ENCODE peak calls at places on chromosome 1, in four cellular contexts. One of them, this sample, is unnamed.

GRCh38 chr1:221697924-221698425 is 43.9 kb downstream of the DUSP10 start:
- DNase-seq in GM12878: no peak
- DNase-seq in HepG2: no peak
- DNase-seq in K562: no peak
- DNase-seq in this sample: no peak

GRCh38 chr1:154775559-154776338 is 94.3 kb downstream of the KCNN3 start:
- DNase-seq in K562: no peak
- DNase-seq in GM12878: no peak
- DNase-seq in HepG2: no peak
- DNase-seq in this sample: no peak

GRCh38 chr1:20357796-20358195 is 67.1 kb downstream of the VWA5B1 start:
- DNase-seq in GM12878: no peak
- DNase-seq in HepG2: no peak
- DNase-seq in K562: no peak
- DNase-seq in this sample: no peak

GRCh38 chr1:50123071-50123470 is 14.4 kb downstream of the ELAVL4 start:
- DNase-seq in K562: no peak
- DNase-seq in GM12878: no peak
- DNase-seq in HepG2: peak
- DNase-seq in this sample: no peak

GRCh38 chr1:162253790-162254189 is 122.9 kb downstream of the SPATA46 start:
- DNase-seq in GM12878: no peak
- DNase-seq in HepG2: no peak
- DNase-seq in K562: no peak
- DNase-seq in this sample: no peak

GRCh38 chr1:115929846-115930245 is 46.5 kb upstream of the SLC22A15 start:
- DNase-seq in HepG2: no peak
- DNase-seq in K562: no peak
- DNase-seq in GM12878: no peak
- DNase-seq in this sample: no peak

GRCh38 chr1:79899914-79900313 is 893.4 kb upstream of the ADGRL4 start:
- DNase-seq in HepG2: no peak
- DNase-seq in K562: no peak
- DNase-seq in GM12878: no peak
- DNase-seq in this sample: no peak

GRCh38 chr1:230744382-230744781 is 2.8 kb upstream of the CAPN9 start:
- DNase-seq in GM12878: no peak
- DNase-seq in HepG2: no peak
- DNase-seq in K562: no peak
- DNase-seq in this sample: no peak

GRCh38 chr1:217734973-217735372 is 103.8 kb downstream of the SPATA17 start:
- DNase-seq in K562: no peak
- DNase-seq in HepG2: no peak
- DNase-seq in GM12878: no peak
- DNase-seq in this sample: no peak

GRCh38 chr1:193104496-193104905 is 713 bp downstream of the GLRX2 start:
- DNase-seq in GM12878: no peak
- DNase-seq in K562: peak
- DNase-seq in HepG2: peak
- DNase-seq in this sample: peak

GRCh38 chr1:198657550-198658064 is 18.8 kb downstream of the PTPRC start:
- DNase-seq in HepG2: no peak
- DNase-seq in K562: no peak
- DNase-seq in GM12878: no peak
- DNase-seq in this sample: no peak

GRCh38 chr1:2989976-2990375 is 31.3 kb upstream of the ACTRT2 start:
- DNase-seq in HepG2: no peak
- DNase-seq in K562: no peak
- DNase-seq in GM12878: no peak
- DNase-seq in this sample: no peak

GRCh38 chr1:91631718-91632330 is 131.2 kb downstream of the CDC7 start:
- DNase-seq in GM12878: no peak
- DNase-seq in K562: no peak
- DNase-seq in HepG2: no peak
- DNase-seq in this sample: no peak

GRCh38 chr1:184771190-184771691 is 16.6 kb upstream of the EDEM3 start:
- DNase-seq in GM12878: no peak
- DNase-seq in HepG2: no peak
- DNase-seq in K562: peak
- DNase-seq in this sample: no peak

GRCh38 chr1:115677172-115677542 is 35.4 kb downstream of the VANGL1 start:
- DNase-seq in GM12878: peak
- DNase-seq in HepG2: no peak
- DNase-seq in K562: no peak
- DNase-seq in this sample: no peak

GRCh38 chr1:93080424-93080823 is 1.3 kb downstream of the MTF2 start:
- DNase-seq in HepG2: peak
- DNase-seq in GM12878: peak
- DNase-seq in K562: peak
- DNase-seq in this sample: no peak

GRCh38 chr1:84370831-84371394 is 27.4 kb upstream of the DNASE2B start:
- DNase-seq in K562: no peak
- DNase-seq in GM12878: no peak
- DNase-seq in HepG2: no peak
- DNase-seq in this sample: no peak

GRCh38 chr1:41021526-41022308 is at the start of gene SLFNL1:
- DNase-seq in GM12878: no peak
- DNase-seq in HepG2: no peak
- DNase-seq in K562: peak
- DNase-seq in this sample: peak

GRCh38 chr1:225866061-225866844 is 15.9 kb downstream of the TMEM63A start:
- DNase-seq in HepG2: no peak
- DNase-seq in GM12878: no peak
- DNase-seq in K562: no peak
- DNase-seq in this sample: no peak

GRCh38 chr1:161092621-161093028 is 3.3 kb upstream of the NECTIN4 start:
- DNase-seq in GM12878: no peak
- DNase-seq in HepG2: no peak
- DNase-seq in K562: no peak
- DNase-seq in this sample: no peak

GRCh38 chr1:149962039-149962647 is 25.5 kb upstream of the MTMR11 start:
- DNase-seq in GM12878: peak
- DNase-seq in K562: peak
- DNase-seq in HepG2: peak
- DNase-seq in this sample: peak

GRCh38 chr1:109400035-109400655 is 2.4 kb upstream of the SORT1 start:
- DNase-seq in K562: no peak
- DNase-seq in HepG2: no peak
- DNase-seq in GM12878: no peak
- DNase-seq in this sample: no peak

GRCh38 chr1:49556676-49557234 is 467.0 kb downstream of the AGBL4 start:
- DNase-seq in GM12878: no peak
- DNase-seq in HepG2: no peak
- DNase-seq in K562: no peak
- DNase-seq in this sample: no peak

GRCh38 chr1:53393325-53393792 is 65.5 kb upstream of the LRP8 start:
- DNase-seq in HepG2: peak
- DNase-seq in GM12878: no peak
- DNase-seq in K562: peak
- DNase-seq in this sample: peak

GRCh38 chr1:218658899-218659298 is 313.8 kb downstream of the TGFB2 start:
- DNase-seq in GM12878: no peak
- DNase-seq in K562: no peak
- DNase-seq in HepG2: no peak
- DNase-seq in this sample: no peak

GRCh38 chr1:110294308-110294707 is 44.9 kb upstream of the RBM15 start:
- DNase-seq in HepG2: no peak
- DNase-seq in GM12878: no peak
- DNase-seq in K562: no peak
- DNase-seq in this sample: no peak

GRCh38 chr1:228073870-228074545 is 8.5 kb upstream of the ARF1 start:
- DNase-seq in K562: peak
- DNase-seq in HepG2: no peak
- DNase-seq in GM12878: no peak
- DNase-seq in this sample: peak

GRCh38 chr1:235901461-235901860 is 34.8 kb upstream of the LYST start:
- DNase-seq in GM12878: no peak
- DNase-seq in HepG2: no peak
- DNase-seq in K562: no peak
- DNase-seq in this sample: no peak

DNA sequence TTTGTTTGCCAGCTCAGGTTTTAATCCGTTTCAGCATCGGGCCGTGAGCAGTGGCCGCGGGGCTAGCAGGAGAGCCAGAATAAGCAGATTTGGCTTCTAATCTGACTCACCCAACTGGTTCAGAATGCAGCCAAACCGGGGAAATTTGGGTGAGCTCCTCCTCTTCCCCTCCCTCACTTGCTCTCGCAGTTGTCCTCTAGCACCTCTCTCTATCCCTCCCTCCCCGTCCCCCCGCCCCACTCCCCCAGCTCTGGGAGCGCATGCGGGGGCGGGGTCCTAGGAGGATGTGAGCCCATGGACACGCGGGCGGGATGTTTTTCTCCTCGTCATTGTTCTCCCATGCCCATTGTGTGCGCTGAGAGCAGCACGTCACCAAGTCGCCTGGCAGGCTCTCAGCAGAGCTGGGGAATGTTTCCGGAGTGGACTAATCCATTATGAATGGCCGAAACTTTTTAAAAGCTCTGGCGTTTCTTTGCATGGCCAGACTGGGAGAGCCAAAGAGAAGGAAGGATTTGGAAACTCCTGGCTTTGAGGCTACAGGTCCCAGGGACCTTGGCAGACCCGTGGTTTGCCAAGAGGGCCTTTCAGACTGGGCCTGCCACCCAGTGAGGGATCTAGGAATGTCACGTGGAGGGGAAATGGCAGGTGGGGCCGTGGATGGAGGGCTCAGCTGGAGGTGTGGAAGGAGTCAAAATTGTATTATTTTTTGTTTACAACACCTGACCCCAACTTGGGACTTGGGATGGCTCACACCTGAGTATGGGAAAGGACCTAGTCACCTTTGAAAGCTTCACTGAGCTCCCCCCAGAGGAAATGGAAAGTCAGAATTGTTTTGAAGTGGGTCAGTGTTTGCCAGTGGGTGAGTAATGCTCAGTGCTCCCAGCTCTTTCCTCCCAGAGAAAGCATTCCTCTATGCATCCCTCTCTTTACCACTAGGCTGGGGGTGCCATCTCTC is 39.2 kb downstream of the CDK18 start:
- DNase-seq in HepG2: peak
- DNase-seq in K562: peak
- DNase-seq in GM12878: no peak
- DNase-seq in this sample: peak
- TF ChIP-seq SP1 in HepG2: no peak
- TF ChIP-seq SP1 in K562: no peak
- TF ChIP-seq SP1 in GM12878: no peak
- TF ChIP-seq SP1 in this sample: no peak

GRCh38 chr1:22841754-22842370 is 130.8 kb downstream of the LACTBL1 start:
- DNase-seq in K562: no peak
- DNase-seq in HepG2: no peak
- DNase-seq in GM12878: no peak
- DNase-seq in this sample: no peak
- TF ChIP-seq NR2C2 in K562: no peak
- TF ChIP-seq NR2C2 in HepG2: no peak
- TF ChIP-seq NR2C2 in GM12878: no peak
- TF ChIP-seq NR2C2 in this sample: no peak

DNA sequence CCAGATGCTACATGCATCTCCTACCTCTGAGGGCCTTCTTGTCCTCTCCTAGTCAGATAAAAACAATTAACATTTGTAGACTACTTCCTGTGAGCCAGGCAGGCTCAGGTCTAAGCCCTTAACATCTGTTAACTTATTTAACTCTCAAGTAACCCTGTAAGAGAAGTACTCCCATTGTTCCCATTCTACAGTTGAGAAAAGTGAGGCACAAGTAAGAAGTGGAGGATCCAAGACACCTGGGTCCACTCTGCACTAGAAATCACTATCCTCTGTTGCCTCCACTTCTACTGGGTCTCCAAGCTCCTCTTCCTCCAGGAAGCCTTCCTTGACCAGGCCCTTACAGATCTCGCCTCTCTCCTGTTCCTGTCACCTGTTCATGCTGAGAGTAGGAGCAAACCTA is 9.7 kb downstream of the C1orf216 start:
- DNase-seq in GM12878: no peak
- DNase-seq in HepG2: no peak
- DNase-seq in K562: no peak
- DNase-seq in this sample: no peak
- TF ChIP-seq SP1 in GM12878: no peak
- TF ChIP-seq SP1 in HepG2: no peak
- TF ChIP-seq SP1 in K562: no peak
- TF ChIP-seq SP1 in this sample: no peak

GRCh38 chr1:51175278-51175677 is 60.8 kb upstream of the RNF11 start:
- DNase-seq in K562: no peak
- DNase-seq in GM12878: no peak
- DNase-seq in HepG2: no peak
- DNase-seq in this sample: no peak
- TF ChIP-seq NR2C2 in K562: no peak
- TF ChIP-seq NR2C2 in GM12878: no peak
- TF ChIP-seq NR2C2 in HepG2: no peak
- TF ChIP-seq NR2C2 in this sample: no peak

GRCh38 chr1:211633523-211633843 is 41.9 kb downstream of the NEK2 start:
- DNase-seq in K562: peak
- DNase-seq in GM12878: no peak
- DNase-seq in HepG2: peak
- DNase-seq in this sample: no peak

GRCh38 chr1:211635602-211636205 is 39.7 kb downstream of the NEK2 start:
- DNase-seq in K562: no peak
- DNase-seq in GM12878: no peak
- DNase-seq in HepG2: no peak
- DNase-seq in this sample: no peak

GRCh38 chr1:211634461-211634860 is 41.0 kb downstream of the NEK2 start:
- DNase-seq in GM12878: no peak
- DNase-seq in HepG2: no peak
- DNase-seq in K562: no peak
- DNase-seq in this sample: no peak

GRCh38 chr1:211632808-211633522 is 42.5 kb downstream of the NEK2 start:
- DNase-seq in K562: no peak
- DNase-seq in GM12878: no peak
- DNase-seq in HepG2: no peak
- DNase-seq in this sample: no peak

GRCh38 chr1:211634931-211635330 is 40.5 kb downstream of the NEK2 start:
- DNase-seq in GM12878: no peak
- DNase-seq in HepG2: no peak
- DNase-seq in K562: no peak
- DNase-seq in this sample: no peak
- TF ChIP-seq SP1 in GM12878: no peak
- TF ChIP-seq SP1 in HepG2: no peak
- TF ChIP-seq SP1 in K562: no peak
- TF ChIP-seq SP1 in this sample: no peak

GRCh38 chr1:42943728-42944127 is 14.9 kb downstream of the SLC2A1 start:
- DNase-seq in K562: no peak
- DNase-seq in GM12878: no peak
- DNase-seq in HepG2: no peak
- DNase-seq in this sample: no peak

GRCh38 chr1:42940851-42941639 is 17.6 kb downstream of the SLC2A1 start:
- DNase-seq in K562: no peak
- DNase-seq in GM12878: no peak
- DNase-seq in HepG2: peak
- DNase-seq in this sample: no peak

GRCh38 chr1:42943166-42943565 is 15.5 kb downstream of the SLC2A1 start:
- DNase-seq in HepG2: no peak
- DNase-seq in K562: no peak
- DNase-seq in GM12878: no peak
- DNase-seq in this sample: no peak

GRCh38 chr1:42942444-42942843 is 16.2 kb downstream of the SLC2A1 start:
- DNase-seq in HepG2: no peak
- DNase-seq in K562: no peak
- DNase-seq in GM12878: no peak
- DNase-seq in this sample: no peak

GRCh38 chr1:42941640-42942330 is 16.9 kb downstream of the SLC2A1 start:
- DNase-seq in GM12878: no peak
- DNase-seq in K562: peak
- DNase-seq in HepG2: no peak
- DNase-seq in this sample: no peak
- TF ChIP-seq NR2C2 in GM12878: no peak
- TF ChIP-seq NR2C2 in K562: no peak
- TF ChIP-seq NR2C2 in HepG2: no peak
- TF ChIP-seq NR2C2 in this sample: no peak

GRCh38 chr1:170857955-170858354 is 77.4 kb upstream of the MROH9 start:
- DNase-seq in HepG2: no peak
- DNase-seq in GM12878: no peak
- DNase-seq in K562: no peak
- DNase-seq in this sample: no peak
- TF ChIP-seq SP1 in HepG2: no peak
- TF ChIP-seq SP1 in GM12878: no peak
- TF ChIP-seq SP1 in K562: no peak
- TF ChIP-seq SP1 in this sample: no peak